ENCODE peak calls at places on chromosomes 5 and 9, in eight cellular contexts. D is foreskin keratinocyte; E is PC-3; K is H9; H is upper lobe of right lung; C is DND-41; N is CD4-positive, alpha-beta memory T cell; R is OCI-LY7. S is an unnamed sample. For H3K4me1, the result is how much of the 10 kb centered on the place peaks cover.

GRCh38 chr5:172868924-172869565 is 35.0 kb downstream of the ERGIC1 start:
- DNase-seq in H (peak), K (no peak), E (peak), N (no peak), R (no peak), D (no peak), C (no peak), S (peak)

GRCh38 chr5:173753307-173754168 is 134.6 kb upstream of the CPEB4 start:
- DNase-seq in N (no peak), R (no peak), E (no peak), D (no peak), H (peak), C (no peak), K (peak), S (no peak)

GRCh38 chr9:126527109-126527825 is 86.5 kb upstream of the LMX1B start:
- DNase-seq in E (no peak), C (no peak), R (no peak), D (no peak), H (no peak), K (no peak), N (no peak), S (no peak)

GRCh38 chr5:42807722-42808447 is 3.8 kb downstream of the SELENOP start:
- DNase-seq in K (no peak), C (no peak), R (no peak), D (no peak), E (no peak), N (no peak), H (no peak), S (peak)

GRCh38 chr5:67437905-67438845 is 241.6 kb upstream of the CD180 start:
- DNase-seq in N (no peak), D (no peak), R (no peak), C (no peak), E (no peak), H (no peak), K (no peak), S (no peak)

GRCh38 chr5:172486451-172486850 is 32.1 kb upstream of the SH3PXD2B start:
- DNase-seq in C (no peak), R (no peak), E (no peak), N (no peak), H (peak), D (no peak), K (no peak), S (no peak)

GRCh38 chr5:18653216-18653752 is 1019.0 kb downstream of the TAF11L14 start:
- DNase-seq in N (no peak), K (peak), R (no peak), D (no peak), C (no peak), H (no peak), E (no peak), S (no peak)

GRCh38 chr5:55188656-55189380 is 15.8 kb upstream of the CDC20B start:
- DNase-seq in R (no peak), D (no peak), H (no peak), C (no peak), E (peak), N (no peak), K (no peak), S (no peak)

GRCh38 chr5:151219789-151220188 is 4.1 kb downstream of the CCDC69 start:
- DNase-seq in R (no peak), C (no peak), E (no peak), N (no peak), K (no peak), D (no peak), H (no peak), S (no peak)

GRCh38 chr9:84955971-84956370 is 286.4 kb downstream of the NTRK2 start:
- DNase-seq in N (no peak), H (no peak), E (no peak), C (no peak), D (no peak), K (no peak), R (no peak), S (no peak)

GRCh38 chr5:40841068-40841805 is at the start of gene CARD6:
- DNase-seq in D (no peak), K (no peak), C (no peak), H (no peak), E (peak), N (peak), R (no peak), S (no peak)

GRCh38 chr5:179128976-179129375 is 68.8 kb downstream of the ZNF354C start:
- DNase-seq in E (no peak), R (no peak), K (no peak), D (no peak), C (no peak), N (no peak), H (peak), S (no peak)

GRCh38 chr9:107712390-107712789 is 222.8 kb upstream of the KLF4 start:
- DNase-seq in K (no peak), R (no peak), D (peak), N (no peak), E (peak), C (no peak), H (no peak), S (no peak)

GRCh38 chr9:134457321-134457923 is 131.2 kb downstream of the RXRA start:
- DNase-seq in K (no peak), N (no peak), E (no peak), D (no peak), H (no peak), C (no peak), R (no peak), S (no peak)

GRCh38 chr5:157870837-157871834 is 12.2 kb upstream of the CLINT1 start:
- DNase-seq in H (no peak), C (no peak), K (no peak), D (peak), R (no peak), E (peak), N (no peak), S (peak)

GRCh38 chr5:144812770-144813169 is 642.1 kb downstream of the KCTD16 start:
- DNase-seq in C (no peak), D (peak), H (no peak), R (no peak), N (no peak), E (peak), K (no peak), S (no peak)

GRCh38 chr9:33101104-33101951 is 24.9 kb upstream of the SMU1 start:
- DNase-seq in N (no peak), C (no peak), E (peak), K (no peak), D (peak), H (no peak), R (no peak), S (no peak)

GRCh38 chr9:90801507-90802289 is at the start of gene SYK:
- DNase-seq in D (no peak), E (peak), H (peak), C (no peak), K (peak), N (no peak), R (peak), S (peak)

GRCh38 chr5:151086905-151087360 is 6.1 kb upstream of the TNIP1 start:
- DNase-seq in C (no peak), R (peak), N (peak), K (no peak), D (no peak), H (peak), E (no peak), S (no peak)

GRCh38 chr9:91100878-91101450 is 260.8 kb downstream of the AUH start:
- DNase-seq in D (no peak), C (no peak), N (no peak), K (no peak), R (no peak), H (no peak), E (no peak), S (peak)

GRCh38 chr5:161093105-161093504 is 241.1 kb upstream of the ATP10B start:
- DNase-seq in N (no peak), K (peak), H (no peak), R (no peak), D (no peak), C (no peak), E (no peak), S (no peak)

GRCh38 chr5:10310073-10310779 is 2.5 kb upstream of the CMBL start:
- DNase-seq in C (no peak), N (no peak), E (peak), K (peak), D (peak), R (no peak), H (no peak), S (peak)

GRCh38 chr9:88396836-88397577 is 8.8 kb downstream of the SPIN1 start:
- DNase-seq in H (no peak), E (no peak), K (no peak), D (no peak), C (no peak), R (no peak), N (no peak), S (no peak)

GRCh38 chr5:172858511-172858989 is 24.5 kb downstream of the ERGIC1 start:
- DNase-seq in R (no peak), K (no peak), H (no peak), N (no peak), C (no peak), D (no peak), E (peak), S (peak)

GRCh38 chr5:157458835-157459234 is 1.2 kb upstream of the NIPAL4 start:
- DNase-seq in E (no peak), K (no peak), D (no peak), N (no peak), H (no peak), C (no peak), R (no peak), S (no peak)

GRCh38 chr5:88884435-88884877 is 1.5 kb upstream of the MEF2C start:
- DNase-seq in E (no peak), D (no peak), N (no peak), R (no peak), H (no peak), C (no peak), K (no peak), S (no peak)

GRCh38 chr9:24073237-24073636 is 247.2 kb upstream of the ELAVL2 start:
- DNase-seq in N (no peak), E (no peak), D (no peak), K (peak), H (no peak), R (no peak), C (no peak), S (no peak)

GRCh38 chr9:18877984-18878383 is 155.0 kb downstream of the SAXO1 start:
- DNase-seq in C (no peak), D (no peak), E (no peak), N (no peak), R (no peak), H (no peak), K (no peak), S (no peak)

GRCh38 chr5:179613460-179614071 is 9.9 kb downstream of the HNRNPH1 start:
- DNase-seq in C (peak), D (no peak), H (peak), E (no peak), R (no peak), K (no peak), N (no peak), S (no peak)

DNA sequence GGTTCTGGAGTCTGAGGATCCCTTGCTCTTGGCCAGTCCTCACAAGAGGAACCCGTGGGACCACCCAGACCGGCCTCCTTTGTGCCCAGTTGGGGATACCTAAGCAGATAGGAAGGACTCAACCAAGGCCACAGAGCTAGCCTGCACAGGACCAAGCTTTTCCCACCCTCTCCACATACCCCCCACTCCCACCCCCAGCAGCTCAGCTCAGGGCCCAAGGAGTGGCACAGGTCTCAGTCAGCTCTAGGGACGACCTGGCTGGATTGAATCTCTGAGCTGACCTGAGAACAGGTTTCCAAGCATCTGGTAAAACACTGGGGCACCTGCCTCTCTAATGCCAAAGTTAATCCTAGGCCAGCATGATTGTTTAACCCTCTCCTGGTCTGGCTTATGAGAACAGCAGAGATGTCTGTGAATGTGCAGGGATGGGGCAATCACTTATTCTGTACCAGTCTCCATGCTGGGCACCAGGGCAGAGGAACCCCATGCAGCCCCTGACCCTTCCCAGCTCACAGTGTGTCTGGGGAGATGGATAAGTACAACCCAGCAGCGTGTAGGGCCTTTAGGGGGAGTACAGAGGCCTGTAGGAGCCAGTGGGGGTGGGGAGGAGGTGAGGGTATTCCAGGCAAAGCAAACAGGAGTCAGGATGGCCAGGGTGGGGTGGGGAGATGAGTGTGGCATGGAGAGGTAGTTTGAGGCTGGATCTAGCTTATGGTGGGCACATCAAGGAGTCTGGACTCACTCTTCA is 605 bp upstream of the KIF12 start:
- DNase-seq in R (no peak), C (no peak), D (no peak), N (no peak), K (no peak), E (no peak), H (peak), S (no peak)
- H3K27ac ChIP-seq in R (no peak), C (no peak), D (no peak), N (no peak), K (no peak), E (no peak), H (no peak), S (no peak)

DNA sequence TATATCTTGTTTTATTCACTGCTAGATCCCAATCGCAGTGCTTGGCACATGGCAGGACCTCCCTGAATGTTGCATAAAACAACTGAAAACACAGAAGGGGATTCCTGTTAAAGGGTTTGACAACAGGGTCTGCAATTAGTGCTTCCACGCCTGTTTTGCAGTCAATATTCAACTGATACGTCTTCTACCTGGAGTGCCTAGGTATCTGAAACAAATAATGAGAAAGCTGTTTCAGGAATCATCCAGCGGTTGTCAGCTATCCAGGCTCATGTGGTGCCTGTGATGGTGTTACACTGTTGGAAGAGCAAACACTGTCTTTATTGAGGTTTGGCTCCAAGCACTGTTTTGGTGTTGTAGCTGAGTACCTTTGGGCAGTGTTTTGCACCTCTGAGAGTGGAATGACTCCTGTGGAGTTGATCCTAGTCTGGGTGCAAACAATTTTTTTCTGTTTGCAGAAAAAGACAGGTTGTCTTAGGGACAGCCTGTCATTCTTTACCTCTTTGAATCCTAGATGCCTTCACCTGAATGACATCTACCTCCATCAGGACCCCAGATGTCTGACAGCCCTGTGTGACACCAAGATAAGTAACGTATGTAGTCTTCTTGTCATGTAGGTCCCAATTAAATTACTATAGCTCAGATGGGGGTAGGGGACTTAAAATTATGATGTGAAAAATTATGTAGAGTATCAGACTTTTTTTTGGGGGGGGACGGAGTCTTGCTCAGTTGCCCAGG is 14.8 kb upstream of the MATR3 start:
- DNase-seq in R (no peak), D (no peak), H (no peak), C (no peak), N (no peak), K (no peak), E (no peak), S (no peak)
- H3K4me1 ChIP-seq in R (half or more), D (under half), H (under half), C (under half), N (under half), K (under half), E (half or more), S (under half)

DNA sequence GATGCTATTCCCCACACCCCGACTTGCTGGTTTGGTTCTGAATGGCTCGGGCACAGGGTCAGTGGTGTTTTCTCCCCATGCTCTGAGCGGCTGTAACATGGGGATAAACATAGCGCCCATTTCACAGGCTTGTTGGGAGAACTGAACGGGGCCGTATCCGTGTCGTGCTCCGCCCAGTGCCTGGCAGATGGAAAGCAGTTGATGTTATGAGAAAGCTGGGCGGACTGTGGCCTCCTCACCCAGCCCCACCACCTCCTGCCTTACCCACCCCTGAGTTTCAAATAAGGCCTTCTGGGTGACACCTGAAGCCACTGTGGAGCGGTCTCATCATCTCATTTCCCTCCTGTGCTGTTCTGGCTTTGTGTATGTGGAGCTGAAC is 14.5 kb downstream of the ORM2 start:
- DNase-seq in E (no peak), K (no peak), N (no peak), C (no peak), D (no peak), R (no peak), H (peak), S (no peak)
- H3K27ac ChIP-seq in E (no peak), K (no peak), N (no peak), C (no peak), D (peak), R (no peak), H (no peak), S (no peak)

GRCh38 chr5:174843263-174844250 is 119.2 kb downstream of the MSX2 start:
- DNase-seq in K (peak), R (no peak), H (no peak), N (no peak), D (no peak), C (no peak), E (no peak), S (no peak)
- H3K4me1 ChIP-seq in K (under half), R (under half), H (under half), N (under half), D (under half), C (under half), E (under half), S (under half)

DNA sequence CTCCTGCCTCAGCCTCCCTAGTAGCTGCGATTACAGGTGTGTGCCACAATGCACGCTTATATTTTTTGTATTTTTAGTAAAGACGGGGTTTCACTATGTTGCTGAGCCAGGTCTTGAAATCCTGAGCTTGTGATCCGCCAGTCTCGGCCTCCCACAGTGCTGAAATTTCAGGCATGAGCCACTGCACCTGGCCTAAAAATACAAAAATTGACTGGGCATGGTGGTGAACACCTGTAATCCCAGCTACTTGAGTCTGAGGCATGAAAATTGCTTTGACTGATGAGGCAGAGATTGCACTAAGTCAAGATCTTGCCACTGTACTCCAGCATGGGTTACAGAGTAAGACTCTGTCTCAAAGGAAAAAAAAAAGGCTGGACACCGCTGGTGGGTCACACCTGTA is 13.1 kb upstream of the DYNC2I2 start:
- DNase-seq in C (no peak), H (no peak), E (no peak), R (no peak), K (no peak), D (no peak), N (no peak), S (no peak)
- H3K27ac ChIP-seq in C (no peak), H (no peak), E (no peak), R (no peak), K (no peak), D (no peak), N (no peak), S (no peak)

GRCh38 chr9:37127018-37127417 is 6.6 kb downstream of the ZCCHC7 start:
- DNase-seq in R (no peak), H (no peak), C (no peak), D (no peak), N (no peak), E (no peak), K (no peak), S (no peak)

GRCh38 chr9:37126214-37126788 is 5.9 kb downstream of the ZCCHC7 start:
- DNase-seq in H (no peak), D (no peak), K (no peak), C (no peak), N (no peak), E (no peak), R (no peak), S (no peak)

GRCh38 chr9:37128051-37128450 is 7.7 kb downstream of the ZCCHC7 start:
- DNase-seq in E (no peak), N (no peak), H (no peak), C (no peak), K (no peak), R (no peak), D (no peak), S (no peak)
- H3K4me1 ChIP-seq in E (under half), N (under half), H (under half), C (under half), K (under half), R (under half), D (under half), S (under half)

GRCh38 chr9:129177791-129178578 is at the start of gene IER5L:
- DNase-seq in D (peak), C (peak), H (peak), N (peak), E (peak), K (peak), R (peak), S (peak)
- H3K27ac ChIP-seq in D (no peak), C (no peak), H (peak), N (peak), E (no peak), K (no peak), R (peak), S (peak)

GRCh38 chr9:71768388-71769174 is at the start of gene CEMIP2:
- DNase-seq in R (peak), K (peak), N (peak), E (peak), H (peak), D (peak), C (peak), S (peak)

GRCh38 chr9:71765693-71766092 is 2.6 kb downstream of the CEMIP2 start:
- DNase-seq in H (no peak), D (peak), R (no peak), E (peak), K (no peak), N (no peak), C (no peak), S (no peak)

GRCh38 chr9:71764438-71764837 is 3.9 kb downstream of the CEMIP2 start:
- DNase-seq in H (no peak), C (no peak), D (no peak), E (no peak), N (no peak), R (no peak), K (no peak), S (no peak)

GRCh38 chr9:71767421-71768321 is 642 bp downstream of the CEMIP2 start:
- DNase-seq in N (peak), K (no peak), H (peak), D (no peak), C (peak), R (no peak), E (no peak), S (no peak)

GRCh38 chr9:71766663-71767062 is 1.6 kb downstream of the CEMIP2 start:
- DNase-seq in N (peak), E (peak), D (no peak), H (no peak), K (no peak), R (no peak), C (no peak), S (no peak)
- H3K4me1 ChIP-seq in N (half or more), E (half or more), D (under half), H (under half), K (under half), R (under half), C (under half), S (under half)

DNA sequence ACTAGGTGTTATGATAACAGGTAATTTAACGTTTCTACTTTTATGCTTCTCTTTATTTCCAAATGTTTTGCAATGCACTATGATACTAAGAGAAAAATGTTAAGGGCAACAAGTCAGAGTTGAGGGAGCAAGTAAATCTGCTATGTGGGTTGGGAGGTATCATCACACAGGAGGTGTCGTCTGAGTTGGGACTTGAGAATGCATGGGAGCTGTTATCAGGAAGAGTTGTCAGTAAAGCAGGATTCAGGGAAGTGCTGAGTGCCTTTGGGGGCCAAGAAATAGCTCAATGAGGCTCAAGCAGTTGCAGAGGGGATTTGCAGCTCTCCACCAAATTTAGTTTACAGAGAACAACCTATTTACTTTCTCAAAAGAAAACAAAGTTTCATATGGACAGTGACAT is 108.0 kb downstream of the PPP2R2B start:
- DNase-seq in D (no peak), E (no peak), H (no peak), K (no peak), N (no peak), C (no peak), R (no peak), S (no peak)
- H3K27ac ChIP-seq in D (no peak), E (no peak), H (no peak), K (no peak), N (no peak), C (no peak), R (no peak), S (no peak)